ENCODE peak calls at places on chromosome 6, in four cellular contexts. K, W, T and V are unnamed samples.
A peak's percentile ranks its signal among the peaks of the same experiment; 100 is the strongest.

GRCh38 chr6:110949679-110950285 is 8.7 kb upstream of the GTF3C6 start:
- DNase-seq in K (peak; percentile 41), W (peak; percentile 71), T (no peak), V (peak; percentile 58)

GRCh38 chr6:36677059-36677749 is 1.3 kb upstream of the CDKN1A start:
- DNase-seq in K (peak; percentile 29), W (no peak), T (no peak), V (no peak)

GRCh38 chr6:139152088-139152891 is 17.4 kb downstream of the HECA start:
- DNase-seq in K (no peak), W (no peak), T (no peak), V (no peak)

GRCh38 chr6:17280552-17281090 is 540 bp upstream of the RBM24 start:
- DNase-seq in K (no peak), W (peak; percentile 61), T (no peak), V (peak; percentile 62)

GRCh38 chr6:40181367-40181766 is 247.1 kb upstream of the MOCS1 start:
- DNase-seq in K (no peak), W (no peak), T (no peak), V (no peak)

GRCh38 chr6:106731144-106731842 is 101.9 kb downstream of the QRSL1 start:
- DNase-seq in K (peak; percentile 86), W (no peak), T (no peak), V (no peak)

GRCh38 chr6:20564777-20565176 is 30.5 kb downstream of the CDKAL1 start:
- DNase-seq in K (no peak), W (no peak), T (no peak), V (no peak)

GRCh38 chr6:121748376-121748775 is 312.9 kb downstream of the GJA1 start:
- DNase-seq in K (no peak), W (peak; percentile 46), T (no peak), V (peak; percentile 16)

GRCh38 chr6:82246802-82247633 is 526 bp downstream of the IBTK start:
- DNase-seq in K (peak; percentile 56), W (peak; percentile 73), T (peak; percentile 20), V (peak; percentile 84)

GRCh38 chr6:169457762-169458161 is 204.1 kb upstream of the THBS2 start:
- DNase-seq in K (no peak), W (no peak), T (no peak), V (no peak)

GRCh38 chr6:125753218-125753936 is 3.9 kb downstream of the HEY2 start:
- DNase-seq in K (peak; percentile 25), W (peak; percentile 43), T (no peak), V (no peak)

GRCh38 chr6:132919476-132919875 is 105.1 kb downstream of the RPS12 start:
- DNase-seq in K (no peak), W (peak; percentile 86), T (no peak), V (peak; percentile 59)

GRCh38 chr6:36625161-36625919 is 31.2 kb downstream of the SRSF3 start:
- DNase-seq in K (no peak), W (no peak), T (no peak), V (no peak)

GRCh38 chr6:122548281-122548680 is 61.9 kb upstream of the PKIB start:
- DNase-seq in K (no peak), W (no peak), T (no peak), V (no peak)

GRCh38 chr6:51657491-51657890 is 429.9 kb downstream of the PKHD1 start:
- DNase-seq in K (no peak), W (no peak), T (no peak), V (no peak)

GRCh38 chr6:74606488-74607135 is 599.2 kb downstream of the COL12A1 start:
- DNase-seq in K (no peak), W (peak; percentile 93), T (no peak), V (no peak)